ENCODE peak calls at places on chromosomes 6 and 20, in five cellular contexts. W, A, R, T and M are unnamed samples.

GRCh38 chr6:79946242-79946641 is 1.1 kb downstream of the ELOVL4 start:
- DNase-seq in T (no peak), W (no peak), A (peak), R (no peak), M (peak)

GRCh38 chr20:47915495-47915894 is 130.2 kb upstream of the SULF2 start:
- DNase-seq in W (no peak), R (no peak), A (no peak), T (no peak), M (no peak)

GRCh38 chr6:53112404-53112803 is 36.2 kb downstream of the GCM1 start:
- DNase-seq in W (no peak), R (no peak), T (no peak), A (peak), M (no peak)

GRCh38 chr6:139030539-139030938 is 2.0 kb downstream of the ABRACL start:
- DNase-seq in R (no peak), W (no peak), T (no peak), A (no peak), M (peak)

GRCh38 chr6:144006731-144007454 is 1.2 kb downstream of the PLAGL1 start:
- DNase-seq in R (no peak), A (no peak), W (no peak), T (no peak), M (no peak)

GRCh38 chr20:13396036-13396435 is 175.0 kb downstream of the ISM1 start:
- DNase-seq in R (no peak), A (no peak), W (no peak), T (no peak), M (no peak)

GRCh38 chr6:36120979-36121706 is 9.2 kb upstream of the MAPK13 start:
- DNase-seq in T (peak), A (no peak), R (peak), W (peak), M (peak)

GRCh38 chr20:61934716-61935530 is 130.8 kb downstream of the TAF4 start:
- DNase-seq in R (no peak), A (no peak), W (peak), T (peak), M (no peak)

GRCh38 chr20:53660078-53660909 is 66.7 kb upstream of the ZNF217 start:
- DNase-seq in A (no peak), T (peak), W (peak), R (no peak), M (peak)

GRCh38 chr6:24524801-24525200 is 30.0 kb downstream of the ALDH5A1 start:
- DNase-seq in W (no peak), A (peak), R (no peak), T (no peak), M (peak)

GRCh38 chr6:101522254-101522653 is 128.7 kb downstream of the GRIK2 start:
- DNase-seq in A (no peak), T (no peak), W (no peak), R (no peak), M (no peak)

GRCh38 chr6:33808781-33809180 is 5.0 kb upstream of the MLN start:
- DNase-seq in W (no peak), T (no peak), A (no peak), R (no peak), M (no peak)

GRCh38 chr20:878511-879307 is 37.4 kb downstream of the ANGPT4 start:
- DNase-seq in T (peak), R (no peak), A (no peak), W (no peak), M (peak)

GRCh38 chr20:62310757-62311121 is 7.9 kb downstream of the ADRM1 start:
- DNase-seq in R (no peak), A (no peak), W (no peak), T (no peak), M (no peak)

GRCh38 chr20:57211949-57212889 is 54.2 kb downstream of the BMP7 start:
- DNase-seq in R (no peak), A (peak), T (no peak), W (peak), M (no peak)

GRCh38 chr6:5132741-5133140 is 47.6 kb downstream of the PPP1R3G start:
- DNase-seq in T (peak), R (no peak), W (peak), A (no peak), M (peak)

GRCh38 chr6:84774174-84775158 is 10.1 kb upstream of the TBX18 start:
- DNase-seq in T (peak), A (no peak), W (no peak), R (no peak), M (no peak)

GRCh38 chr20:21100590-21101452 is 5.3 kb downstream of the LINC00237 start:
- DNase-seq in T (peak), R (no peak), W (no peak), A (no peak), M (peak)

GRCh38 chr20:54633374-54633773 is 158.0 kb downstream of the DOK5 start:
- DNase-seq in A (no peak), W (no peak), R (no peak), T (no peak), M (peak)

GRCh38 chr20:1820137-1821074 is 74.8 kb upstream of the SIRPA start:
- DNase-seq in A (no peak), T (peak), R (no peak), W (no peak), M (no peak)

GRCh38 chr6:170261643-170262480 is 29.0 kb downstream of the DLL1 start:
- DNase-seq in R (no peak), W (peak), T (peak), A (no peak), M (no peak)

GRCh38 chr6:152746172-152746553 is 4.4 kb upstream of the VIP start:
- DNase-seq in R (no peak), A (peak), T (no peak), W (no peak), M (no peak)

GRCh38 chr6:3455490-3456394 is 1.1 kb downstream of the SLC22A23 start:
- DNase-seq in T (no peak), A (peak), W (peak), R (no peak), M (no peak)

GRCh38 chr6:152146385-152146784 is 338.9 kb downstream of the ESR1 start:
- DNase-seq in T (no peak), W (no peak), R (no peak), A (no peak), M (no peak)

GRCh38 chr6:153956807-153957206 is 82.2 kb upstream of the OPRM1 start:
- DNase-seq in T (no peak), R (no peak), A (no peak), W (no peak), M (no peak)

GRCh38 chr6:121334299-121335104 is at the start of gene TBC1D32:
- DNase-seq in A (peak), R (peak), T (peak), W (peak), M (peak)

GRCh38 chr6:108755257-108756240 is 92.7 kb upstream of the ARMC2 start:
- DNase-seq in A (no peak), T (no peak), W (no peak), R (peak), M (peak)

GRCh38 chr20:18543932-18544331 is 23.3 kb upstream of the SMIM26 start:
- DNase-seq in T (no peak), R (no peak), A (no peak), W (no peak), M (no peak)

GRCh38 chr6:2126351-2126750 is 119.1 kb downstream of the GMDS start:
- DNase-seq in W (no peak), R (no peak), T (no peak), A (no peak), M (no peak)

GRCh38 chr20:33719277-33719988 is 677 bp downstream of the PXMP4 start:
- DNase-seq in R (no peak), T (no peak), A (no peak), W (no peak), M (no peak)

GRCh38 chr6:16109659-16110300 is 19.1 kb upstream of the MYLIP start:
- DNase-seq in T (no peak), R (no peak), A (no peak), W (no peak), M (no peak)

GRCh38 chr6:133688705-133689492 is 200.0 kb upstream of the TCF21 start:
- DNase-seq in W (no peak), T (no peak), A (no peak), R (no peak), M (no peak)

GRCh38 chr20:35329435-35330139 is 37.4 kb upstream of the FAM83C start:
- DNase-seq in A (peak), W (no peak), T (no peak), R (no peak), M (peak)

DNA sequence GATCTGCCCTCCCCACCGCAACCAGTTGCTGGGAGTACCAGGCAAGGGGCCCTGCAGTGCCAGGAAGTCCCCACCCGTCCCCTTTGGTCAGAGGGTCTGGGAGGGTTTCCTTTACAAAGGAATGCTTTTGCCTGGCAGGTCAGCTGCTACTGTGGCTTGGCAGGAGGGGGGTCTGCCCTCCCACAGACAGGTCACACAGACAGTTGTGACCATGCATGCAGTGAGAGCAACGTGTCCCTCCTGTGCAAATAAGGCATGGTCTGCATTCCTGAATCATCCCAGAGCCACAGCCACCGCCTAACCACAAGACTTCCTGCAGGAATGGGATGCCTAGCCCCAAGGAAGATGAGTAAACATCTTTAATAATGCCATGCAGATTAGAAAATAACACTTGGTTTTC is 439 bp upstream of the F13A1 start:
- DNase-seq in T (no peak), A (no peak), W (no peak), R (no peak), M (no peak)
- H3K4me3 ChIP-seq in T (no peak), A (no peak), W (no peak), R (no peak), M (no peak)

DNA sequence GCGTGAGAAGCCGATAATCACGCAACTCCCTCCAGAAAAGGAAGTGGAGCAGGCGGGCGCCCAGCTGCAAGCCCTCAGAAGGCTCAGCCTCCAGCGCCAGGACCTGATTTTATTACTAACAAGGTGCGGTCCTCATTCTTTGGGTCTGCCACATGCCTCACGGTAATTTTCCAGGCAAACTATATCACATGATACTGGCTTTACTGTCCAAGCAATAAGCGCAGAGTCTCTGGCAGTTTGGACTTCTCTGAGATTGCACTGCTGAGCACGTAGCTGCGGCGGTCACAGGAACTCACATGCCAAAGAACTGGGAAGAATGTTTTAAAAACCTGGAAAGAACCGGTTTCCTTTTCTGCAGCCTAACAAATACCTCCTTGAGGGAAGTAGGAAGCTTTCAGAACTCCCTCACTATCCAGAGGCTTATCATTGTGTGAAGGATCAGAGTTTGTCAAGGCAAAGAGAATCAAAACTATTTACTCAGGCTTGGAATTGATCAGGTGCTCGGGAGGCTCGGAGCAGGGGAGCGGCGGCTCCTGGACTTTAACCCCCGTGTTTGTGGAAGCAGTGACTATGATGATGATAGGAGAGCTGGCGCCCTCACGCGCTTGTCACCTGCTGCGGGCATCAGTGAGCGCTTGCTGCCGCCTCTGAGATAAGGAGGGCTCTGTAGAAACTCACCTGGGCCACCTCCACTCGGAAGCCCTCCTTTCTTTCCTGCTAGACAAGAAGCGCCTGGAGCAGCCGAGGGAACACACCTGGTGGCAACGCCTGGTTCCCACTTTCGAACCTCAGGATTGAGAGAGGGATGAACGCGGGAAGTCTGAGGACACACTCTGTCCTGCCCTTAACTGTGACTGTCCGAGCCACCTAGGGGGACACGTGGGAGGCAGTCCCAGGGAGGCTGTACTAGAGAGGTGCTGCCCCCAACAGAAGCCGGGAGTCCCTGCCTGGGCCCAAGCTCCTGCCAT is 27.2 kb upstream of the SYNJ2 start:
- DNase-seq in R (peak), T (no peak), A (peak), W (no peak), M (no peak)
- TF ChIP-seq CTCF in R (no peak), T (no peak), A (peak), W (no peak), M (no peak)

GRCh38 chr6:39302669-39303424 is 11.4 kb downstream of the KCNK17 start:
- DNase-seq in R (no peak), W (peak), A (peak), T (peak), M (peak)
- H3K4me3 ChIP-seq in R (no peak), W (no peak), A (no peak), T (no peak), M (no peak)

DNA sequence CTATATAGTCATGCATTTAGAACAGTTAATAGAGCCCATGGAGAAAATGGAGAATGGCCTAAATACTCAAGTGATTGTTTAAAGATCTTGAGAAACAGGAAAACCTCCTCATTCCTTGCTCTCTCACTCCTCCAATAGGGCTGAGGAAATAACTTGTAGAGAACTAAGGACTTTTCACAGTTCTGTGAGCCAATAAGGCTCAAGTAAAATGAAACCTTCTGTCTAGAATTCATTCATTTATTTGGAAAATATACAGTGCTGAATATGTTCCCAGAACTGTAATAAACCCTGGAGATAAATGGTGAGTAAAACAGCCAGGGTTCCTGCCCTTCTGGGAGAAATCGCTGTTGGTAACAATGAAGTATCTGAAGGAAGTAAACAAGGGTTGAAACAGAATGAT is 35.3 kb downstream of the ELOVL2 start:
- DNase-seq in T (no peak), W (no peak), A (no peak), R (no peak), M (no peak)
- TF ChIP-seq CTCF in T (no peak), W (no peak), A (no peak), R (no peak), M (no peak)

DNA sequence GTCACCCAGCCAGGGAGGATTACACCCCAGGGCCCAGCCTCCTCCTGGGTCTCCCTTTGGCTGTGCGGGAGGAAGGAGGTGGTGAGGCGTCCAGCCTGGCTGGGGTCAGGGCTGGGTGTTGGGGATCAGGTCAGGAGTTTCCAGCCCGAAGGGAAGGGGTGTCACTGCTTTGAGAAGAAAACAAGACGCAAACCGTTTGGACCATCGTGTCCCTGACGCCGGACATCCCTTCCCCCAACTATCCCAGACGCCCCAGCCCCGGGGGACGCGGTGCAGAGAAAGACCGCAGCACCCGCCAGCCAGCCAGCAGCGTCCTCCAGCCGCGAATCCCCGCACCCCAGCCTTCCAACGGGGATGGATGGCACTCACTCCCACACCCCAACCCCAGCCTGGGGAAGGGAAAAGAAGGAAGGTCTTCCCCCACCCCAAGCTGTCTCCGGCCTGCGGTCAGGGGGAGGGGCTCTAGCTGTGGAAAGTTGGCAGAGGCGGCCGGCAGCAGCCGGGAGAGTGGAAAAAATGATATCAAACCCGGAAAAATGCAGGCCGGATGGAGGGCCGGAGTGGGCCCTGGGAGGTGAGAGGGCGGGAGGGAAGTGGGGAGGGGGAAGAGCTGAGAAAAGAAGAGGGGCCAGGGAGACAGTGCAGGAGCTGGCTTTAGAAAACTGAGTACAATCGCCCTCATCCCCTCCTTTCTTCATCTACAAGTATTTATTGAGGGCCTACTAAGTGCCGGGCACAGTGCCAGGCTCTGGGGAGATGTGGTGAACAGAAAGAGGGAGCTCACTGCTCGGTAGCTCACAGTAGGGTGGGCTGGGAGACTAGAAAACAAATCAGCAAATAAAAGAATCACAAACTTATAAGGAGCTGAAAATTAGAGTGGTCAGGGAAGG is 10.6 kb downstream of the REM1 start:
- DNase-seq in W (peak), R (no peak), A (no peak), T (no peak), M (no peak)
- H3K4me3 ChIP-seq in W (no peak), R (peak), A (no peak), T (no peak), M (no peak)

DNA sequence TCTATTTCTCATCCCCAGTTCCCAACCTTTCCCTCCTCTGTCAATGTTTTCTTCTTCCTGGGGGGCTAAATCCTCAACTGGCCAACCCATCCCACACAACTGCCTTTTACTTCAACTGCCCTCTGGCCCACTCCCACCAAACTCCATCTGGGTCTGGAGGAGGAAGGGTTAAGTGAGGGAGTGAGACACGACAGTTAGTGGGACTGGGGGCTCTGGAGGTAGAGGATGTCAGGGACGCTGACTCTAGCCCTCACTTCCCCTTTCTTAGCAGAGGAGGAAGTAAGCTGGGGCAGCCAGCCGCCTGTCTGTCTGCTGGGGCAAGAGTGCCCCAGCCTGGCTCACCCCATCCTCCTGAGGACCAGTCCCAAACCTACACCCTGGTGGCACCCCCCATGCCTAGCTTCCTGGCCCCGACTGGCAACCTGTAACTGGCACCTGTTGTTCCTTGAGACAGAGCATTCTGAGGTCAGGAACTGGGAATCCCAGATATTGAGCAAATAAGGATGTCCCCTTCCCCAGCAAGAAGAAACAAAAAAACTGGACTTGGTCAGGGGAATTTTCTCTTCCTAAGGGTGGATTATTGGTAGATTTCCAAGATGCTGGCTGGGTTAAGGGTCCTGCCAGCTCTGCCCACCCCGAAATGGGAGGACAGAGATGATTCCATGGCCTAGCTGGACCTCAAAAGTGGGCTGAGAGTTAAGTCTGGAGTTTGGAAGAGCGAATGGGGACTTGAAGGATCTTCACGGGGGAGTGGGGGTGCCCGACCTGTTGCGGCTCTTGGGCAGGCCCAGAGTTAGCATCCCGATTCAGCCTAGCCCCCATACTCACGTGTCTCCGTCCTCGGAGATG is 973 bp downstream of the NFKBIE start:
- DNase-seq in R (no peak), A (no peak), W (no peak), T (peak), M (peak)
- TF ChIP-seq CTCF in R (no peak), A (no peak), W (no peak), T (no peak), M (no peak)

GRCh38 chr6:89353702-89354392 is 1.3 kb upstream of the UBE2J1 start:
- DNase-seq in A (peak), R (no peak), T (no peak), W (no peak), M (peak)
- H3K4me3 ChIP-seq in A (no peak), R (no peak), T (no peak), W (no peak), M (peak)